ENCODE peak calls at places on chromosomes 12 and 14, in eight cellular contexts. F, D, U, C, G, B, P and L are unnamed samples.

GRCh38 chr14:23126548-23127278 is 7.7 kb upstream of the CEBPE start:
- DNase-seq in F (no peak), B (no peak), U (no peak), C (no peak), G (no peak), P (no peak), D (no peak), L (no peak)

GRCh38 chr14:103656031-103656757 is 27.2 kb downstream of the KLC1 start:
- DNase-seq in D (no peak), G (peak), P (peak), C (no peak), U (no peak), F (peak), B (peak), L (no peak)

GRCh38 chr12:20525064-20525610 is 156.8 kb downstream of the PDE3A start:
- DNase-seq in U (no peak), B (peak), D (peak), C (no peak), P (no peak), F (no peak), G (peak), L (peak)

GRCh38 chr12:65170245-65170881 is 980 bp downstream of the LEMD3 start:
- DNase-seq in G (peak), D (peak), U (peak), P (peak), C (peak), F (peak), B (peak), L (peak)

GRCh38 chr14:43399289-43399688 is 1107.8 kb downstream of the FSCB start:
- DNase-seq in F (no peak), P (no peak), D (no peak), G (no peak), C (no peak), U (no peak), B (no peak), L (no peak)

GRCh38 chr14:85380891-85381290 is 149.1 kb upstream of the FLRT2 start:
- DNase-seq in P (peak), U (no peak), C (no peak), F (peak), B (no peak), G (peak), D (peak), L (no peak)

GRCh38 chr12:88579572-88579940 is 715 bp downstream of the KITLG start:
- DNase-seq in P (peak), D (peak), F (no peak), B (no peak), C (no peak), U (peak), G (peak), L (no peak)

GRCh38 chr14:102545461-102546265 is 36.1 kb upstream of the ANKRD9 start:
- DNase-seq in D (peak), B (peak), G (peak), P (peak), F (peak), C (no peak), U (no peak), L (no peak)

GRCh38 chr12:31843399-31844095 is 114.7 kb upstream of the AMN1 start:
- DNase-seq in P (no peak), C (no peak), B (no peak), D (no peak), G (no peak), U (no peak), F (no peak), L (no peak)

GRCh38 chr14:52848626-52849025 is 57.2 kb upstream of the GNPNAT1 start:
- DNase-seq in P (no peak), B (no peak), G (no peak), D (peak), F (peak), C (no peak), U (no peak), L (no peak)

GRCh38 chr12:111453071-111453989 is 47.6 kb downstream of the SH2B3 start:
- DNase-seq in U (no peak), F (no peak), P (no peak), D (no peak), B (no peak), C (no peak), G (no peak), L (no peak)

GRCh38 chr12:63909746-63910145 is 65.2 kb downstream of the SRGAP1 start:
- DNase-seq in G (no peak), C (no peak), P (no peak), F (no peak), U (no peak), B (no peak), D (no peak), L (no peak)

GRCh38 chr12:779745-780734 is 27.7 kb downstream of the WNK1 start:
- DNase-seq in U (peak), C (no peak), D (peak), F (peak), G (peak), B (peak), P (peak), L (peak)
- H3K4me3 ChIP-seq in U (no peak), C (no peak), D (no peak), F (peak), G (no peak), B (no peak), P (peak), L (no peak)

GRCh38 chr14:63725786-63726185 is 2.1 kb downstream of the SGPP1 start:
- DNase-seq in P (peak), F (no peak), B (peak), G (no peak), D (no peak), C (no peak), U (no peak), L (no peak)
- H3K4me3 ChIP-seq in P (peak), F (peak), B (peak), G (peak), D (peak), C (peak), U (peak), L (peak)

GRCh38 chr14:56581041-56581727 is 1.6 kb downstream of the TMEM260 start:
- DNase-seq in D (no peak), B (no peak), U (peak), F (no peak), P (peak), C (no peak), G (no peak), L (no peak)
- H3K4me3 ChIP-seq in D (no peak), B (peak), U (peak), F (peak), P (peak), C (peak), G (peak), L (peak)

GRCh38 chr12:116528067-116528466 is 31.1 kb upstream of the MAP1LC3B2 start:
- DNase-seq in D (peak), U (peak), P (peak), B (peak), G (peak), F (peak), C (no peak), L (peak)

GRCh38 chr12:116524311-116524710 is 34.9 kb upstream of the MAP1LC3B2 start:
- DNase-seq in B (no peak), F (no peak), D (no peak), P (no peak), G (no peak), U (no peak), C (no peak), L (no peak)

GRCh38 chr12:116524964-116525379 is 34.2 kb upstream of the MAP1LC3B2 start:
- DNase-seq in P (peak), D (no peak), B (peak), F (peak), G (peak), U (peak), C (no peak), L (no peak)

GRCh38 chr12:116528498-116528897 is 30.7 kb upstream of the MAP1LC3B2 start:
- DNase-seq in U (no peak), C (no peak), P (peak), B (no peak), F (peak), D (no peak), G (no peak), L (no peak)

DNA sequence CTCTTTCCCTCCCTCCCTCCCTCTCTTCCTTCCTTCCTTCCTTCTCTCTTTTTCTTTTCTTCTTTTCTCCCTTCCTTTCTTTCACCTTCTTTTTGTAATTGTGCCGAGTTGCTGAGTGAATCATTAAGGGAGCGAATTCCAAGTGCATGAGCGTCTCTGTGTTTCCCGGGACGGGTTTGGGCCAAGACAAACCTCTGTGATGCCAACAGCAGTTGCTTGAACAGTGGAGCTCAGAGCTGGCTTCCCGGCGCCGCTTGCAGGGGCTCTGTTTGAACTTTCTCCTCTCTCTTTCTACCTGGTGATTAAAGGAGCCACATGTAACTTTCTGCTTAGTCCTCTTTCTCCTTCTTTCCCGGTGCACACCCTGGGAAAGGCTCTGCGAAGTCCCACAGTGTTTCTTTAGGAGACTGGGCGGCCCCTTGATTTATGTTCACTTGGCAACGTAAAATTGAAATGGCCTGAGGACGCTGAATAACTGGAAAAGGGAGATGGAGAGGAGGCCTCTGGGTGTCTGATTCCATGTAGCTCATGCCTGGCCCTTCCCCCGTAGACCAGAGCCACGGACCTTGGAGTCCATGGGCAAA is 33.7 kb upstream of the MAP1LC3B2 start:
- DNase-seq in D (peak), P (peak), U (peak), C (no peak), B (peak), F (peak), G (peak), L (peak)
- H3K4me3 ChIP-seq in D (peak), P (peak), U (no peak), C (no peak), B (peak), F (peak), G (no peak), L (no peak)

DNA sequence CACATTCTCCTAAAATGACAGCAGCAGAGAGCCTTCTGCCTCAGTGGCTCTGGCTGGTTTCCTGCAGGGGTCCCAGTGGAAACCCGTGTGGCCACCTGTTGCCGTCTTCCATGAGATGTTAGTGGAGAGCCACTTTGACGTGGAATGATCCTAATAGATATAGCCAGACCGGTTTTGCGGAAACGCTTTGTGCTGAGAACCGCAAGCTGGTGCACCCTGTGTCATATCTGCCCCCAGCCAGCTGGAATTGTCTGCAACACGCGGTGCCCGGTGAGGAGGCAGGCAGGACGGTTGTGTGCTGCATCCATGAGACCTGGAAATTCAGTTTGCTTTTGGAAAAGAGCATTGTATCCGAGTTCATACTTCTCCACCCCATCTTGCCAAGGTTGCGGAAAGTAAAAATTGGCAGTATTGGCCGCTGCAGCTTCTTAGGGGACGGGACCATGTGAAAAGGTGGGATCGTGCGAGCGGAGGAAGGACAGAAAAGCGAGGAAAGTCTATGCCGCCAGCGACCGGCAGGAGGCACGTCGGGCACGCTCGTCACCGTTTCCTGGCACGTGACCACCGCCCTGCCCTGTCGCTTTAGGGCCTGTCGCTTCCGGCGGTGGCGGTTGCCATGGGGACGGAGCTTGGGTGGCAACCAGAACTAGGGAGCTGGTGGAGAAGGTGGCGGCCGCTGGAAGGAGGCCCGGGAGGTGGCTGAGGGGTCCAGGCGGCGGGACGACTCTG is at the start of gene CFAP251:
- DNase-seq in F (peak), C (peak), P (peak), B (peak), G (peak), D (peak), U (no peak), L (peak)
- H3K4me3 ChIP-seq in F (peak), C (peak), P (peak), B (no peak), G (peak), D (peak), U (no peak), L (peak)

DNA sequence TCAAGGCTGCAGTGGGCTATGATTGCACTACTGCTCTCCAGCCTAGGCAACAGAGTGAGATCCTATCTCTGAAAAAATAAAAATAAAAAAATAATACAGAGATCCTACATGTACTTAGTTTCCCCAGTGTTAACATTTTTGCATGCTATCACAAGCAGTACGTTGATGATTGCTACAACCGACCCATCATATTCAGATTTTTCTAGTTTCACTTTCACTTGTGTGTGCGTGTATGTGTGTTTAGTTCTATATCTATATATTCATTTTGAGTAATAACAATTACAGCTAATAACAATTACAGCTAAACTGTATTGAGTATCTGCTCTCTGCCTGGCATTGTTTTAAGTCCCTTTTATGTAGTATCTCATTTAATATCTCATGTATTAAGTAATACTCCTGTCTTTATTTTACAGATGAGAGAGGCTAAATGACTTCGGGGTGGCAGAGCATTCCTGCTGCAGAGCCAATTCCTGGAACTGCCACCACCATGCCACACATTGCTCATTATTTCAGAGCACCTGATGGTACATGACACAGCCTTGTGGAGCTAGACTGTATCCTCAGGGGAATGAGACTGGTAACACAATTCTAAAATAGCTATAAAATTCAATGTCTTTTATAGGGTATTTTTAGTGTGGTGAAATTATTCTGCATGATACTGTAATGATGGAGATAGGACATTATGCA is 153.1 kb downstream of the BCAT1 start:
- DNase-seq in C (no peak), P (no peak), D (peak), U (peak), F (no peak), B (no peak), G (no peak), L (no peak)
- H3K4me3 ChIP-seq in C (peak), P (peak), D (no peak), U (no peak), F (no peak), B (no peak), G (no peak), L (no peak)

DNA sequence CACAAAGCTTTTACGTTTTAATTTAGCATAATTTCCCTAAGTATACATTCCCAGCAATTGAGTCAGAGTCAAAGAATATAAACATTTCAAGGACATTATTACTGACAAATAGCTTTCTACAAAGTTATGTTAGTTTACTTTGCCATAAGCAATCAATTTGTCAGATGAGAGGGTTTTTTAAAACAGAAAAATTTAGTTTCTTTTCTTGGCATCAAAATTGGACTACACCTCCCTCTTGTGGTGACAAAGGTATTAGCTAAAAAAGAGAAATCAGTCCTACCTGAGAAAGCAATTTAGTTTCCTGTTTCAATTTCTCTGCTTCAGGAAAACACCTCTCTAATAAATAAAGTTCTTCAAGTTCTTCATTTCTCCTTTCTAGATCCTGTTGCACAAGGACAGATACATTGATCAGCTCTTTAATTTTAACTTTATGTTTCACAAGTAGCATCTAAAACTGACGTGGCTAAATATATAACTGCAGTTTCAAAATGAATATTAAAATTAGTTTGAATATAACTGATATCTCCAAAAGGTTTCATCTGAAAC is 39.9 kb downstream of the DNAI7 start:
- DNase-seq in G (peak), P (peak), F (peak), B (peak), U (no peak), D (peak), C (peak), L (peak)
- H3K4me3 ChIP-seq in G (no peak), P (no peak), F (no peak), B (no peak), U (no peak), D (no peak), C (no peak), L (no peak)

GRCh38 chr12:109293106-109293505 is 16.0 kb downstream of the FOXN4 start:
- DNase-seq in B (no peak), P (no peak), U (no peak), C (no peak), D (no peak), F (no peak), G (no peak), L (no peak)

GRCh38 chr12:109294286-109294796 is 14.7 kb downstream of the FOXN4 start:
- DNase-seq in C (no peak), F (no peak), B (no peak), U (no peak), G (no peak), D (no peak), P (no peak), L (no peak)

GRCh38 chr12:109292342-109292711 is 16.8 kb downstream of the FOXN4 start:
- DNase-seq in P (no peak), G (no peak), B (no peak), U (no peak), D (no peak), F (no peak), C (no peak), L (no peak)

GRCh38 chr12:109296431-109296830 is 12.7 kb downstream of the FOXN4 start:
- DNase-seq in P (no peak), D (no peak), F (no peak), B (no peak), G (no peak), U (no peak), C (no peak), L (no peak)

DNA sequence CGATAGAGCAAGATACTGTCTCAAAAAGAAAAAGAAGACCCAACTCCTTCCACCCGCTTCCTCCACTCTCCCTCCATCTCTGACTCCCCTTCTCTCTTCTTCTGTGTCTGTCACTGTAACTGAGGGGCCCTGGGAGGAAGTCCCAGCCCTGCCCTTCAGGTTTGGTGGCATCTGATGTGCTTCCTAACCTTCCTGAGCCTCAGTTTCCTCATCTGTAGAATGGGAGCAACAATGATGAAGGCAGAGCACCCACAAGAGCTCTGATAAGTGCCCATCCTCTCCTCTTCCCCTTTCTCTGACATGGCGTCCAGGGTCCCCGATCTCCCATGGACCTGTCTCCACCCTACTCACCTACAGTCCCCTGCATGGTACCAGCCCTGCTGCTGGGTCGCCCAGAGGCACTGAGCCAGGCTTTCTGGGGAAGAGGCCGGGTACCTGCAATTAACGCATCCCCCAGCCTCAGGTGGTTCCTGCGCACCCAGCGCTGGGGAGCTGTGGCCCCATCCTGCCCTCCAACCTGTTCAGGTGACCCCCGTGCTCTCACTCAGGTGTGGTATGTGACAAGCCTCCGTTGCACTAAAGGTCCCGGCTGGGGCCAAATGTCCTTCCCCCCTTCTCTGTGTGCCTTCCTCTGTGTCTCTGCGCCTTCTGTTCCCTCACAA is 13.2 kb downstream of the FOXN4 start:
- DNase-seq in F (no peak), P (no peak), B (no peak), U (no peak), C (no peak), G (no peak), D (no peak), L (no peak)
- H3K4me3 ChIP-seq in F (no peak), P (no peak), B (no peak), U (no peak), C (no peak), G (no peak), D (no peak), L (no peak)